ENCODE peak calls at places on chromosomes 4 and X, in six cellular contexts. G, X, A, J, U and F are unnamed samples.

GRCh38 chrX:39704590-39704989 is 393.2 kb downstream of the BCOR start:
- DNase-seq in G (no peak), X (no peak), A (no peak), J (no peak), U (no peak), F (no peak)

GRCh38 chr4:119795986-119796578 is 167.5 kb upstream of the PDE5A start:
- DNase-seq in G (no peak), X (no peak), A (no peak), J (no peak), U (no peak), F (no peak)

GRCh38 chr4:83961575-83961974 is 425.7 kb downstream of the GPAT3 start:
- DNase-seq in G (no peak), X (peak; percentile 34), A (peak; percentile 27), J (no peak), U (no peak), F (peak; percentile 51)

GRCh38 chr4:1205641-1206298 is 33.4 kb upstream of the SPON2 start:
- DNase-seq in G (no peak), X (no peak), A (no peak), J (no peak), U (no peak), F (no peak)

GRCh38 chr4:120843840-120844527 is 78.5 kb downstream of the PRDM5 start:
- DNase-seq in G (no peak), X (no peak), A (no peak), J (no peak), U (no peak), F (no peak)

GRCh38 chrX:69136546-69137331 is 28.5 kb downstream of the PJA1 start:
- DNase-seq in G (no peak), X (peak; percentile 5), A (no peak), J (no peak), U (no peak), F (no peak)

GRCh38 chr4:38753021-38753806 is 29.6 kb downstream of the TLR10 start:
- DNase-seq in G (no peak), X (peak; percentile 98), A (peak; percentile 50), J (no peak), U (no peak), F (peak; percentile 97)

GRCh38 chr4:95232358-95233156 is 316.2 kb downstream of the UNC5C start:
- DNase-seq in G (no peak), X (no peak), A (no peak), J (peak; percentile 1), U (no peak), F (peak; percentile 51)

GRCh38 chr4:85842540-85842939 is 367.6 kb downstream of the ARHGAP24 start:
- DNase-seq in G (no peak), X (peak; percentile 63), A (no peak), J (no peak), U (no peak), F (no peak)

GRCh38 chr4:32140636-32141035 is 1420.5 kb downstream of the PCDH7 start:
- DNase-seq in G (no peak), X (peak; percentile 96), A (peak; percentile 85), J (no peak), U (no peak), F (peak; percentile 72)

GRCh38 chr4:81454498-81454897 is 17.2 kb downstream of the RASGEF1B start:
- DNase-seq in G (no peak), X (no peak), A (no peak), J (peak; percentile 64), U (no peak), F (no peak)

GRCh38 chr4:8225704-8226443 is 26.8 kb downstream of the SH3TC1 start:
- DNase-seq in G (peak; percentile 47), X (no peak), A (no peak), J (no peak), U (no peak), F (no peak)

GRCh38 chr4:78747328-78747946 is 28.7 kb upstream of the BMP2K start:
- DNase-seq in G (no peak), X (no peak), A (no peak), J (no peak), U (no peak), F (no peak)

GRCh38 chr4:176185068-176185467 is 10.3 kb downstream of the SPATA4 start:
- DNase-seq in G (no peak), X (peak; percentile 57), A (peak; percentile 14), J (no peak), U (no peak), F (no peak)

GRCh38 chr4:110626532-110627153 is 3.8 kb upstream of the PITX2 start:
- DNase-seq in G (no peak), X (no peak), A (no peak), J (no peak), U (no peak), F (no peak)

GRCh38 chr4:65311120-65311519 is 359.2 kb downstream of the EPHA5 start:
- DNase-seq in G (no peak), X (no peak), A (no peak), J (no peak), U (no peak), F (no peak)

GRCh38 chr4:182564966-182565365 is 321.8 kb downstream of the TENM3 start:
- DNase-seq in G (no peak), X (no peak), A (no peak), J (no peak), U (no peak), F (no peak)

GRCh38 chrX:118717703-118718391 is 9.6 kb upstream of the IL13RA1 start:
- DNase-seq in G (no peak), X (no peak), A (no peak), J (no peak), U (no peak), F (no peak)

GRCh38 chr4:15805583-15806517 is 27.7 kb downstream of the CD38 start:
- DNase-seq in G (peak; percentile 34), X (peak; percentile 64), A (peak; percentile 42), J (peak; percentile 47), U (no peak), F (peak; percentile 53)

GRCh38 chr4:38322709-38323108 is 341.3 kb upstream of the KLF3 start:
- DNase-seq in G (no peak), X (peak; percentile 90), A (peak; percentile 37), J (no peak), U (no peak), F (peak; percentile 21)

GRCh38 chrX:44017726-44018125 is 44.5 kb upstream of the NDP start:
- DNase-seq in G (no peak), X (no peak), A (no peak), J (no peak), U (no peak), F (no peak)

GRCh38 chr4:99645036-99645435 is 12.6 kb downstream of the C4orf54 start:
- DNase-seq in G (no peak), X (no peak), A (no peak), J (no peak), U (no peak), F (no peak)

GRCh38 chrX:96474357-96475125 is 210.1 kb upstream of the DIAPH2 start:
- DNase-seq in G (no peak), X (no peak), A (no peak), J (no peak), U (no peak), F (no peak)

GRCh38 chr4:142366821-142367220 is 479.3 kb downstream of the INPP4B start:
- DNase-seq in G (no peak), X (peak; percentile 62), A (no peak), J (no peak), U (no peak), F (no peak)

GRCh38 chrX:16771483-16772398 is 14.5 kb upstream of the TXLNG start:
- DNase-seq in G (no peak), X (peak; percentile 91), A (peak; percentile 58), J (no peak), U (no peak), F (peak; percentile 26)

GRCh38 chrX:127873637-127874036 is 178.6 kb downstream of the ACTRT1 start:
- DNase-seq in G (no peak), X (no peak), A (no peak), J (no peak), U (no peak), F (no peak)

GRCh38 chrX:143632625-143633387 is 3.1 kb downstream of the SLITRK4 start:
- DNase-seq in G (no peak), X (no peak), A (no peak), J (no peak), U (no peak), F (no peak)

GRCh38 chr4:7697821-7698220 is 241.8 kb downstream of the AFAP1 start:
- DNase-seq in G (no peak), X (no peak), A (no peak), J (no peak), U (no peak), F (no peak)

GRCh38 chr4:104128850-104129213 is 365.9 kb downstream of the CXXC4 start:
- DNase-seq in G (no peak), X (peak; percentile 14), A (peak; percentile 40), J (no peak), U (no peak), F (peak; percentile 87)

GRCh38 chr4:101217353-101218031 is 129.8 kb downstream of the PPP3CA start:
- DNase-seq in G (no peak), X (no peak), A (peak; percentile 66), J (no peak), U (no peak), F (no peak)

GRCh38 chr4:175290401-175290800 is 372.2 kb downstream of the ADAM29 start:
- DNase-seq in G (no peak), X (peak; percentile 66), A (no peak), J (no peak), U (no peak), F (no peak)

GRCh38 chr4:124970011-124970410 is 257.5 kb upstream of the ANKRD50 start:
- DNase-seq in G (no peak), X (peak; percentile 77), A (no peak), J (no peak), U (no peak), F (peak; percentile 20)

GRCh38 chr4:2412885-2413716 is 5.3 kb downstream of the ZFYVE28 start:
- DNase-seq in G (no peak), X (peak; percentile 99), A (peak; percentile 99), J (peak; percentile 99), U (peak; percentile 72), F (peak; percentile 95)

GRCh38 chr4:139740531-139741041 is 75.0 kb downstream of the MGST2 start:
- DNase-seq in G (peak; percentile 32), X (peak; percentile 89), A (no peak), J (no peak), U (no peak), F (no peak)

GRCh38 chr4:183082053-183082452 is 17.0 kb upstream of the WWC2 start:
- DNase-seq in G (no peak), X (no peak), A (no peak), J (no peak), U (no peak), F (no peak)

GRCh38 chr4:46146993-46147392 is 23.1 kb upstream of the GABRG1 start:
- DNase-seq in G (no peak), X (no peak), A (no peak), J (no peak), U (no peak), F (no peak)

GRCh38 chr4:115292320-115293092 is 179.1 kb upstream of the NDST4 start:
- DNase-seq in G (no peak), X (no peak), A (no peak), J (no peak), U (no peak), F (no peak)